ENCODE peak calls at places on chromosomes 11 and 22, in five cellular contexts. T is stomach, Q is esophagus muscularis mucosa, S is spleen, C is endothelial cell of umbilical vein. X is an unnamed sample.

GRCh38 chr11:130721736-130722135 is 194.5 kb downstream of the SNX19 start:
- DNase-seq in T (no peak), Q (peak; percentile 60), S (no peak), C (peak; percentile 70), X (no peak)

GRCh38 chr22:18032455-18033101 is 8.2 kb upstream of the MICAL3 start:
- DNase-seq in T (no peak), Q (no peak), S (no peak), C (no peak), X (no peak)

GRCh38 chr22:49540084-49540483 is 287.6 kb downstream of the BRD1 start:
- DNase-seq in T (no peak), Q (no peak), S (peak; percentile 17), C (no peak), X (peak; percentile 21)

GRCh38 chr11:133413726-133414125 is 118.6 kb downstream of the OPCML start:
- DNase-seq in T (no peak), Q (no peak), S (no peak), C (no peak), X (no peak)

GRCh38 chr11:2298795-2299747 is 2.6 kb downstream of the C11orf21 start:
- DNase-seq in T (peak; percentile 48), Q (peak; percentile 78), S (peak; percentile 80), C (no peak), X (no peak)

GRCh38 chr11:92663539-92663938 is 305.9 kb upstream of the MTNR1B start:
- DNase-seq in T (no peak), Q (no peak), S (no peak), C (no peak), X (no peak)

GRCh38 chr11:22337571-22338464 is at the start of gene SLC17A6:
- DNase-seq in T (no peak), Q (no peak), S (no peak), C (peak; percentile 13), X (no peak)

GRCh38 chr22:47759909-47760308 is 997.5 kb downstream of the TBC1D22A start:
- DNase-seq in T (no peak), Q (peak; percentile 89), S (no peak), C (no peak), X (no peak)

GRCh38 chr11:120337133-120337895 is 1.1 kb downstream of the ARHGEF12 start:
- DNase-seq in T (no peak), Q (no peak), S (peak; percentile 78), C (peak; percentile 58), X (peak; percentile 68)

GRCh38 chr11:96317985-96318384 is 25.0 kb downstream of the MAML2 start:
- DNase-seq in T (no peak), Q (no peak), S (no peak), C (no peak), X (no peak)

GRCh38 chr11:78419327-78419726 is 1.7 kb upstream of the GAB2 start:
- DNase-seq in T (peak; percentile 42), Q (no peak), S (no peak), C (peak; percentile 94), X (peak; percentile 86)

GRCh38 chr11:78228467-78228866 is 39.7 kb downstream of the USP35 start:
- DNase-seq in T (no peak), Q (peak; percentile 70), S (no peak), C (peak; percentile 82), X (no peak)

GRCh38 chr22:48929276-48929790 is 898.3 kb downstream of the BRD1 start:
- DNase-seq in T (no peak), Q (peak; percentile 74), S (no peak), C (no peak), X (peak; percentile 36)

GRCh38 chr11:123585206-123585605 is 69.2 kb downstream of the SCN3B start:
- DNase-seq in T (peak; percentile 83), Q (no peak), S (no peak), C (peak; percentile 7), X (no peak)

GRCh38 chr22:46063861-46064235 is 86.5 kb upstream of the PPARA start:
- DNase-seq in T (peak; percentile 44), Q (no peak), S (peak; percentile 35), C (no peak), X (peak; percentile 66)

DNA sequence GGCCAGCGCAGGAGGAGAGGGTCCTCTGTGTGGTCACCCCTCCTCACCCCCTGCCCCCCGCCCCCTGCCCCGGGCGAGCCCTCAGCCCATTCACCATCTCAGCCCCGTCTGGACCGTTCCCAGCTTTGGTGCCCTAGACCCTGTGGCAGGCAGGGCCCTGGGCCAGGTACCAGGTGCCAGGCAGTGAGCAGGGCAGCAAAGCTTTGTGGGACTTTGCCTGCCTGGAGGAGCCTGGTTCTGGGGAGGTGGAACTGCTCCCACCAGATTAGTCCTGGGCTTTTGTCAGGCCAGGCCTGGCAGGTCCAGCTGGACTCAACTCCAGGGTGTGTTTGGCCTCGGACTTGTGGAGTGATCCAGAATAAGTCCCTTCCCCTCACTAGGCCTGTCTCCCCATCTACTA is 13.7 kb upstream of the MYRF start:
- DNase-seq in T (no peak), Q (no peak), S (no peak), C (no peak), X (no peak)
- H3K27ac ChIP-seq in T (no peak overlapping the region), Q (no peak overlapping the region), S (no peak overlapping the region), C (no peak overlapping the region), X (no peak overlapping the region)

GRCh38 chr11:12673601-12673923 is 659 bp upstream of the TEAD1 start:
- DNase-seq in T (no peak), Q (no peak), S (no peak), C (no peak), X (no peak)

GRCh38 chr11:12674571-12674935 is 332 bp downstream of the TEAD1 start:
- DNase-seq in T (peak; percentile 40), Q (no peak), S (no peak), C (no peak), X (peak; percentile 78)

GRCh38 chr11:12675951-12676711 is 1.9 kb downstream of the TEAD1 start:
- DNase-seq in T (no peak), Q (no peak), S (no peak), C (peak; percentile 58), X (peak; percentile 80)

GRCh38 chr11:12674936-12675696 is 895 bp downstream of the TEAD1 start:
- DNase-seq in T (peak; percentile 38), Q (no peak), S (no peak), C (peak; percentile 46), X (peak; percentile 79)

GRCh38 chr11:12673924-12674570 is at the start of gene TEAD1:
- DNase-seq in T (peak; percentile 98), Q (peak; percentile 98), S (peak; percentile 88), C (peak; percentile 95), X (peak; percentile 98)
- TF ChIP-seq POLR2A in T (no peak), Q (peak; percentile 70), S (no peak), C (peak; percentile 87), X (peak; percentile 77)

DNA sequence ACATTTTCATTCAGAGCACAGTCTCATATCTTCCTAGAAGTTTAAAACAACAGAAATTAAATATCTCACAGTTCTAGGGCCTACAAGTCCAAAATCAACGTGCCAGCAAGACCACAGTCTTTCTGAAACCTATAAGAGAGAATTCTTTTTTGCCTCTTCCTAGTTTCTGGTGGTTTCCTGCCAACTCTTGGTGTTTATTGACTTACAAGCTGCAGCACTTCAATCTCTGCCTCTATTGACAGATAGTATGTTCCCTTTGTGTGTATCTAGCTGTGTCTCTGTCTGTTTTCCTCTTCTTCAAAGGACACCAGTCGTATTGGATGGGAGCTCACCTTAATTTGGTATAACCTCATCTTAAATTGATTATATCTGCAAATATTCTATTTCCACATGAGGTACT is 347.5 kb downstream of the DCDC1 start:
- DNase-seq in T (no peak), Q (no peak), S (no peak), C (no peak), X (no peak)
- TF ChIP-seq POLR2AphosphoS5 in T (no peak), Q (no peak), S (no peak), C (no peak), X (no peak)

GRCh38 chr22:32175751-32176644 is 16.9 kb upstream of the C22orf42 start:
- DNase-seq in T (no peak), Q (no peak), S (no peak), C (no peak), X (no peak)

GRCh38 chr22:32181043-32181442 is 21.9 kb upstream of the C22orf42 start:
- DNase-seq in T (no peak), Q (no peak), S (no peak), C (no peak), X (no peak)

GRCh38 chr22:32177221-32177765 is 18.2 kb upstream of the C22orf42 start:
- DNase-seq in T (no peak), Q (no peak), S (no peak), C (no peak), X (no peak)
- H3K27ac ChIP-seq in T (no peak overlapping the region), Q (no peak overlapping the region), S (no peak overlapping the region), C (no peak overlapping the region), X (no peak overlapping the region)

GRCh38 chr11:35084817-35085424 is 54.0 kb upstream of the CD44 start:
- DNase-seq in T (no peak), Q (no peak), S (no peak), C (no peak), X (no peak)

GRCh38 chr11:35079581-35079980 is 59.4 kb upstream of the CD44 start:
- DNase-seq in T (no peak), Q (no peak), S (no peak), C (no peak), X (no peak)

GRCh38 chr11:35082322-35083180 is 56.4 kb upstream of the CD44 start:
- DNase-seq in T (peak; percentile 51), Q (no peak), S (peak; percentile 91), C (no peak), X (peak; percentile 75)

GRCh38 chr11:35085766-35086165 is 53.2 kb upstream of the CD44 start:
- DNase-seq in T (no peak), Q (peak; percentile 64), S (no peak), C (no peak), X (no peak)

GRCh38 chr11:35083181-35084061 is 55.5 kb upstream of the CD44 start:
- DNase-seq in T (peak; percentile 40), Q (peak; percentile 94), S (peak; percentile 82), C (no peak), X (peak; percentile 87)
- TF ChIP-seq POLR2A in T (no peak), Q (no peak), S (no peak), C (no peak), X (no peak)

X was measured in sigmoid colon.